ENCODE peak calls at places on chromosomes 6 and 20, in six cellular contexts. One of them, this sample, is unnamed.
A peak's percentile ranks its signal among the peaks of the same experiment; 100 is the strongest.

GRCh38 chr6:166520905-166521834 is 65.3 kb downstream of the RAMACL start:
- DNase-seq in CD8-positive, alpha-beta memory T cell: no peak
- DNase-seq in brain microvascular endothelial cell: peak; percentile 70
- DNase-seq in nephron progenitor cell: no peak
- DNase-seq in heart left ventricle: no peak
- DNase-seq in T-helper 1 cell: no peak
- DNase-seq in this sample: no peak

GRCh38 chr6:34616230-34616591 is 60.1 kb upstream of the SPDEF start:
- DNase-seq in CD8-positive, alpha-beta memory T cell: no peak
- DNase-seq in brain microvascular endothelial cell: no peak
- DNase-seq in nephron progenitor cell: no peak
- DNase-seq in heart left ventricle: no peak
- DNase-seq in T-helper 1 cell: no peak
- DNase-seq in this sample: no peak

GRCh38 chr6:27091661-27092315 is 155.7 kb upstream of the PRSS16 start:
- DNase-seq in CD8-positive, alpha-beta memory T cell: peak; percentile 4
- DNase-seq in brain microvascular endothelial cell: peak; percentile 94
- DNase-seq in nephron progenitor cell: peak; percentile 55
- DNase-seq in heart left ventricle: no peak
- DNase-seq in T-helper 1 cell: no peak
- DNase-seq in this sample: no peak

GRCh38 chr6:89314692-89315091 is 407 bp downstream of the GABRR2 start:
- DNase-seq in CD8-positive, alpha-beta memory T cell: no peak
- DNase-seq in brain microvascular endothelial cell: no peak
- DNase-seq in nephron progenitor cell: no peak
- DNase-seq in heart left ventricle: no peak
- DNase-seq in T-helper 1 cell: no peak
- DNase-seq in this sample: no peak

GRCh38 chr6:105795913-105796517 is 290.1 kb upstream of the PRDM1 start:
- DNase-seq in CD8-positive, alpha-beta memory T cell: no peak
- DNase-seq in brain microvascular endothelial cell: no peak
- DNase-seq in nephron progenitor cell: no peak
- DNase-seq in heart left ventricle: no peak
- DNase-seq in T-helper 1 cell: no peak
- DNase-seq in this sample: peak; percentile 65

GRCh38 chr6:148407372-148407771 is 64.7 kb downstream of the SASH1 start:
- DNase-seq in CD8-positive, alpha-beta memory T cell: no peak
- DNase-seq in brain microvascular endothelial cell: peak; percentile 87
- DNase-seq in nephron progenitor cell: no peak
- DNase-seq in heart left ventricle: no peak
- DNase-seq in T-helper 1 cell: no peak
- DNase-seq in this sample: no peak

GRCh38 chr6:28589234-28589951 is 63.7 kb downstream of the GPX5 start:
- DNase-seq in CD8-positive, alpha-beta memory T cell: peak; percentile 32
- DNase-seq in brain microvascular endothelial cell: peak; percentile 98
- DNase-seq in nephron progenitor cell: peak; percentile 70
- DNase-seq in heart left ventricle: no peak
- DNase-seq in T-helper 1 cell: no peak
- DNase-seq in this sample: no peak

GRCh38 chr6:11852061-11852619 is 73.5 kb upstream of the ADTRP start:
- DNase-seq in CD8-positive, alpha-beta memory T cell: no peak
- DNase-seq in brain microvascular endothelial cell: no peak
- DNase-seq in nephron progenitor cell: peak; percentile 13
- DNase-seq in heart left ventricle: no peak
- DNase-seq in T-helper 1 cell: no peak
- DNase-seq in this sample: no peak

GRCh38 chr6:62202078-62202477 is 83.9 kb downstream of the KHDRBS2 start:
- DNase-seq in CD8-positive, alpha-beta memory T cell: no peak
- DNase-seq in brain microvascular endothelial cell: no peak
- DNase-seq in nephron progenitor cell: no peak
- DNase-seq in heart left ventricle: no peak
- DNase-seq in T-helper 1 cell: no peak
- DNase-seq in this sample: no peak

GRCh38 chr20:25399038-25399430 is 8.4 kb upstream of the ABHD12 start:
- DNase-seq in CD8-positive, alpha-beta memory T cell: peak; percentile 38
- DNase-seq in brain microvascular endothelial cell: peak; percentile 80
- DNase-seq in nephron progenitor cell: no peak
- DNase-seq in heart left ventricle: no peak
- DNase-seq in T-helper 1 cell: no peak
- DNase-seq in this sample: no peak

GRCh38 chr6:15485875-15486274 is 177.0 kb downstream of the DTNBP1 start:
- DNase-seq in CD8-positive, alpha-beta memory T cell: no peak
- DNase-seq in brain microvascular endothelial cell: no peak
- DNase-seq in nephron progenitor cell: no peak
- DNase-seq in heart left ventricle: no peak
- DNase-seq in T-helper 1 cell: no peak
- DNase-seq in this sample: no peak

GRCh38 chr20:38113401-38114325 is 51.4 kb downstream of the TGM2 start:
- DNase-seq in CD8-positive, alpha-beta memory T cell: no peak
- DNase-seq in brain microvascular endothelial cell: peak; percentile 55
- DNase-seq in nephron progenitor cell: peak; percentile 40
- DNase-seq in heart left ventricle: no peak
- DNase-seq in T-helper 1 cell: no peak
- DNase-seq in this sample: no peak

GRCh38 chr6:106110167-106110826 is 24.2 kb downstream of the PRDM1 start:
- DNase-seq in CD8-positive, alpha-beta memory T cell: no peak
- DNase-seq in brain microvascular endothelial cell: no peak
- DNase-seq in nephron progenitor cell: no peak
- DNase-seq in heart left ventricle: no peak
- DNase-seq in T-helper 1 cell: no peak
- DNase-seq in this sample: no peak

GRCh38 chr20:53142651-53143177 is 170.6 kb downstream of the TSHZ2 start:
- DNase-seq in CD8-positive, alpha-beta memory T cell: no peak
- DNase-seq in brain microvascular endothelial cell: no peak
- DNase-seq in nephron progenitor cell: no peak
- DNase-seq in heart left ventricle: no peak
- DNase-seq in T-helper 1 cell: no peak
- DNase-seq in this sample: no peak

GRCh38 chr6:162526960-162527359 is 200.6 kb downstream of the PRKN start:
- DNase-seq in CD8-positive, alpha-beta memory T cell: no peak
- DNase-seq in brain microvascular endothelial cell: no peak
- DNase-seq in nephron progenitor cell: no peak
- DNase-seq in heart left ventricle: no peak
- DNase-seq in T-helper 1 cell: no peak
- DNase-seq in this sample: no peak